ENCODE peak calls at places on chromosomes 2 and 18, in six cellular contexts. L is stimulated activated CD4-positive, alpha-beta T cell treated with anti-CD3 and anti-CD28 coated beads, Interleukin-1b, Interleukin-23, amount 100 ng/mL, for 24 hours; B is NCI-H2081; V is activated naive CD4-positive, alpha-beta T cell treated with Interleukin-2 at 50 U/mL for 16 hours; O is immature natural killer cell; X is colonic mucosa. S is an unnamed sample.

GRCh38 chr2:27959496-27959895 is 69.0 kb downstream of the BABAM2 start:
- DNase-seq in L (no peak), B (no peak), V (no peak), O (no peak), X (peak; percentile 58), S (no peak)

GRCh38 chr2:160700006-160700405 is 206.4 kb upstream of the RBMS1 start:
- DNase-seq in L (no peak), B (no peak), V (no peak), O (no peak), X (no peak), S (no peak)

GRCh38 chr2:145020694-145021093 is 500.8 kb upstream of the ZEB2 start:
- DNase-seq in L (no peak), B (no peak), V (no peak), O (no peak), X (no peak), S (no peak)

GRCh38 chr2:190540048-190540447 is 5.5 kb upstream of the NEMP2 start:
- DNase-seq in L (no peak), B (no peak), V (no peak), O (no peak), X (no peak), S (no peak)

GRCh38 chr18:25360301-25360899 is 8.4 kb upstream of the ZNF521 start:
- DNase-seq in L (no peak), B (no peak), V (no peak), O (no peak), X (no peak), S (no peak)

GRCh38 chr18:21074336-21075323 is 37.0 kb downstream of the ROCK1 start:
- DNase-seq in L (no peak), B (no peak), V (no peak), O (no peak), X (no peak), S (no peak)

GRCh38 chr2:237438082-237438925 is 24.3 kb upstream of the COL6A3 start:
- DNase-seq in L (no peak), B (no peak), V (no peak), O (no peak), X (peak; percentile 68), S (no peak)

GRCh38 chr2:204251977-204252376 is 293.3 kb upstream of the PARD3B start:
- DNase-seq in L (no peak), B (no peak), V (no peak), O (no peak), X (no peak), S (no peak)

GRCh38 chr2:189165656-189166380 is 13.7 kb downstream of the COL5A2 start:
- DNase-seq in L (no peak), B (no peak), V (no peak), O (no peak), X (no peak), S (no peak)

GRCh38 chr2:148643998-148644884 is at the start of gene EPC2:
- DNase-seq in L (peak; percentile 82), B (peak; percentile 86), V (peak; percentile 88), O (peak; percentile 91), X (peak; percentile 88), S (peak; percentile 88)

GRCh38 chr18:3511980-3512379 is 62.0 kb downstream of the TGIF1 start:
- DNase-seq in L (no peak), B (no peak), V (no peak), O (peak; percentile 78), X (no peak), S (no peak)

GRCh38 chr18:44823782-44824181 is 143.1 kb downstream of the SETBP1 start:
- DNase-seq in L (no peak), B (no peak), V (no peak), O (no peak), X (no peak), S (no peak)

GRCh38 chr2:46695283-46695682 is 215.9 kb downstream of the TMEM247 start:
- DNase-seq in L (no peak), B (no peak), V (no peak), O (no peak), X (no peak), S (no peak)

GRCh38 chr2:191746306-191746705 is 68.4 kb downstream of the NABP1 start:
- DNase-seq in L (no peak), B (no peak), V (no peak), O (no peak), X (no peak), S (no peak)

GRCh38 chr2:44324971-44325426 is 36.3 kb downstream of the PREPL start:
- DNase-seq in L (no peak), B (no peak), V (no peak), O (no peak), X (no peak), S (no peak)

GRCh38 chr2:112884869-112885502 is 26.0 kb upstream of the IL37 start:
- DNase-seq in L (peak; percentile 59), B (no peak), V (peak; percentile 78), O (peak; percentile 72), X (peak; percentile 86), S (peak; percentile 38)

GRCh38 chr18:55982992-55983391 is 395.0 kb upstream of the TCF4 start:
- DNase-seq in L (no peak), B (no peak), V (no peak), O (no peak), X (no peak), S (no peak)

GRCh38 chr18:60232541-60232940 is 140.0 kb downstream of the MC4R start:
- DNase-seq in L (no peak), B (no peak), V (no peak), O (no peak), X (no peak), S (no peak)

GRCh38 chr2:58644992-58645391 is 403.9 kb upstream of the FANCL start:
- DNase-seq in L (no peak), B (peak; percentile 17), V (no peak), O (no peak), X (no peak), S (peak; percentile 18)

GRCh38 chr2:39534095-39534711 is 97.1 kb upstream of the MAP4K3 start:
- DNase-seq in L (no peak), B (no peak), V (no peak), O (no peak), X (no peak), S (no peak)

GRCh38 chr2:14479486-14479885 is 153.0 kb upstream of the LRATD1 start:
- DNase-seq in L (no peak), B (no peak), V (no peak), O (no peak), X (no peak), S (no peak)

GRCh38 chr2:40034198-40034597 is 255.1 kb upstream of the THUMPD2 start:
- DNase-seq in L (no peak), B (no peak), V (no peak), O (no peak), X (no peak), S (no peak)

GRCh38 chr2:96105152-96105915 is 11.0 kb downstream of the ADRA2B start:
- DNase-seq in L (no peak), B (no peak), V (peak; percentile 0), O (no peak), X (no peak), S (no peak)

GRCh38 chr18:25345432-25345831 is 6.5 kb downstream of the ZNF521 start:
- DNase-seq in L (no peak), B (no peak), V (no peak), O (no peak), X (no peak), S (no peak)

GRCh38 chr2:29080886-29081743 is 6.8 kb upstream of the PCARE start:
- DNase-seq in L (no peak), B (no peak), V (no peak), O (no peak), X (no peak), S (no peak)

GRCh38 chr2:24711881-24712280 is 81.3 kb downstream of the PTRHD1 start:
- DNase-seq in L (no peak), B (no peak), V (no peak), O (no peak), X (no peak), S (no peak)

GRCh38 chr18:49046125-49046524 is 95.4 kb upstream of the SMAD7 start:
- DNase-seq in L (no peak), B (no peak), V (no peak), O (no peak), X (no peak), S (no peak)

GRCh38 chr18:59990121-59990818 is 90.5 kb downstream of the PMAIP1 start:
- DNase-seq in L (no peak), B (no peak), V (no peak), O (no peak), X (no peak), S (no peak)

GRCh38 chr2:34308140-34308539 is 709.0 kb upstream of the FAM98A start:
- DNase-seq in L (no peak), B (no peak), V (no peak), O (no peak), X (no peak), S (no peak)

GRCh38 chr2:96103906-96104861 is 12.2 kb downstream of the ADRA2B start:
- DNase-seq in L (no peak), B (no peak), V (no peak), O (no peak), X (no peak), S (no peak)

GRCh38 chr2:234996467-234997270 is 44.9 kb downstream of the SH3BP4 start:
- DNase-seq in L (no peak), B (no peak), V (no peak), O (no peak), X (no peak), S (no peak)

GRCh38 chr2:183244300-183244849 is 120.1 kb downstream of the NUP35 start:
- DNase-seq in L (no peak), B (peak; percentile 80), V (no peak), O (no peak), X (no peak), S (no peak)

GRCh38 chr18:12406376-12407111 is 1.2 kb upstream of the PRELID3A start:
- DNase-seq in L (no peak), B (no peak), V (peak; percentile 11), O (no peak), X (no peak), S (no peak)

GRCh38 chr2:118032169-118033013 is 18.5 kb upstream of the CCDC93 start:
- DNase-seq in L (peak; percentile 23), B (peak; percentile 10), V (peak; percentile 32), O (peak; percentile 27), X (peak; percentile 34), S (peak; percentile 38)

S was measured in naive B cell.